ENCODE peak calls at places on chromosomes 7 and 10, in six cellular contexts. One of them, this sample, is unnamed.

GRCh38 chr7:110573862-110574528 is 516.9 kb upstream of the LRRN3 start:
- DNase-seq in keratinocyte: peak
- DNase-seq in WERI-Rb-1: no peak
- DNase-seq in gastrocnemius medialis: no peak
- DNase-seq in A549: peak
- DNase-seq in mammary epithelial cell: peak
- DNase-seq in this sample: peak

GRCh38 chr10:34254596-34254995 is 560.5 kb downstream of the PARD3 start:
- DNase-seq in keratinocyte: peak
- DNase-seq in WERI-Rb-1: no peak
- DNase-seq in gastrocnemius medialis: no peak
- DNase-seq in A549: peak
- DNase-seq in mammary epithelial cell: peak
- DNase-seq in this sample: peak

GRCh38 chr7:155412416-155413253 is 45.3 kb upstream of the EN2 start:
- DNase-seq in keratinocyte: no peak
- DNase-seq in WERI-Rb-1: peak
- DNase-seq in gastrocnemius medialis: no peak
- DNase-seq in A549: peak
- DNase-seq in mammary epithelial cell: peak
- DNase-seq in this sample: no peak

GRCh38 chr10:17669185-17669872 is 25.4 kb downstream of the STAM start:
- DNase-seq in keratinocyte: no peak
- DNase-seq in WERI-Rb-1: no peak
- DNase-seq in gastrocnemius medialis: no peak
- DNase-seq in A549: no peak
- DNase-seq in mammary epithelial cell: no peak
- DNase-seq in this sample: no peak

GRCh38 chr7:73621168-73622063 is 2.9 kb downstream of the MLXIPL start:
- DNase-seq in keratinocyte: no peak
- DNase-seq in WERI-Rb-1: no peak
- DNase-seq in gastrocnemius medialis: no peak
- DNase-seq in A549: no peak
- DNase-seq in mammary epithelial cell: no peak
- DNase-seq in this sample: no peak

GRCh38 chr10:84248794-84249193 is 3.9 kb downstream of the RGR start:
- DNase-seq in keratinocyte: no peak
- DNase-seq in WERI-Rb-1: no peak
- DNase-seq in gastrocnemius medialis: no peak
- DNase-seq in A549: no peak
- DNase-seq in mammary epithelial cell: no peak
- DNase-seq in this sample: no peak

GRCh38 chr7:92461027-92462003 is 14.0 kb downstream of the GATAD1 start:
- DNase-seq in keratinocyte: no peak
- DNase-seq in WERI-Rb-1: peak
- DNase-seq in gastrocnemius medialis: no peak
- DNase-seq in A549: peak
- DNase-seq in mammary epithelial cell: peak
- DNase-seq in this sample: no peak

GRCh38 chr10:122850705-122851640 is 5.3 kb upstream of the CUZD1 start:
- DNase-seq in keratinocyte: no peak
- DNase-seq in WERI-Rb-1: no peak
- DNase-seq in gastrocnemius medialis: no peak
- DNase-seq in A549: no peak
- DNase-seq in mammary epithelial cell: no peak
- DNase-seq in this sample: no peak

GRCh38 chr7:92621641-92622429 is 31.6 kb upstream of the FAM133B start:
- DNase-seq in keratinocyte: no peak
- DNase-seq in WERI-Rb-1: no peak
- DNase-seq in gastrocnemius medialis: no peak
- DNase-seq in A549: no peak
- DNase-seq in mammary epithelial cell: peak
- DNase-seq in this sample: peak

GRCh38 chr7:139566736-139567646 is 43.5 kb downstream of the CLEC2L start:
- DNase-seq in keratinocyte: no peak
- DNase-seq in WERI-Rb-1: no peak
- DNase-seq in gastrocnemius medialis: no peak
- DNase-seq in A549: no peak
- DNase-seq in mammary epithelial cell: no peak
- DNase-seq in this sample: no peak

GRCh38 chr7:47581442-47581820 is 480 bp downstream of the TNS3 start:
- DNase-seq in keratinocyte: no peak
- DNase-seq in WERI-Rb-1: no peak
- DNase-seq in gastrocnemius medialis: no peak
- DNase-seq in A549: no peak
- DNase-seq in mammary epithelial cell: no peak
- DNase-seq in this sample: no peak
- H3K27ac ChIP-seq in keratinocyte: no peak
- H3K27ac ChIP-seq in WERI-Rb-1: peak
- H3K27ac ChIP-seq in gastrocnemius medialis: peak
- H3K27ac ChIP-seq in A549: peak
- H3K27ac ChIP-seq in mammary epithelial cell: peak
- H3K27ac ChIP-seq in this sample: no peak

DNA sequence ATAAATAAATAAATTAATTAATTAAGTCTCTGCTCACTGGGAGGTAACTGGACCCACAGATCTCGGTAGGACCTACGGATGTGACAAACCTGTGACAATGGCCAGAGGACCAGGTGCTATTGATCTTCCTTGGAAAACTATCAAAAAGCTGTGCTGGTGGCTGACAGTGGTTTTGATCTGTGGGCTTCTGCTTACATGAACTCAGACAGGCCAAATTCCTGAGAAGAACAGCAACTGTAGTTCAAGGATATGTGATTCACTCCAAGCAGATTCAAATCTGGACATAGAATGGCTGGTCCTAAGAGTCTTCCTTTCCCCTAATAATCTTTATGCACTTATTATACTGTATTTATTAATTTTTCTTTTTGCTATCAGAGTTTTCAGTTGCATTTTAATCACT is 80.0 kb downstream of the ATXN7L1 start:
- DNase-seq in keratinocyte: no peak
- DNase-seq in WERI-Rb-1: no peak
- DNase-seq in gastrocnemius medialis: no peak
- DNase-seq in A549: no peak
- DNase-seq in mammary epithelial cell: no peak
- DNase-seq in this sample: no peak
- H3K27ac ChIP-seq in keratinocyte: no peak
- H3K27ac ChIP-seq in WERI-Rb-1: no peak
- H3K27ac ChIP-seq in gastrocnemius medialis: no peak
- H3K27ac ChIP-seq in A549: no peak
- H3K27ac ChIP-seq in mammary epithelial cell: no peak
- H3K27ac ChIP-seq in this sample: no peak

GRCh38 chr10:69836728-69837025 is 35.0 kb downstream of the COL13A1 start:
- DNase-seq in keratinocyte: no peak
- DNase-seq in WERI-Rb-1: no peak
- DNase-seq in gastrocnemius medialis: no peak
- DNase-seq in A549: no peak
- DNase-seq in mammary epithelial cell: no peak
- DNase-seq in this sample: no peak
- H3K27ac ChIP-seq in keratinocyte: no peak
- H3K27ac ChIP-seq in WERI-Rb-1: no peak
- H3K27ac ChIP-seq in gastrocnemius medialis: peak
- H3K27ac ChIP-seq in A549: no peak
- H3K27ac ChIP-seq in mammary epithelial cell: no peak
- H3K27ac ChIP-seq in this sample: no peak

DNA sequence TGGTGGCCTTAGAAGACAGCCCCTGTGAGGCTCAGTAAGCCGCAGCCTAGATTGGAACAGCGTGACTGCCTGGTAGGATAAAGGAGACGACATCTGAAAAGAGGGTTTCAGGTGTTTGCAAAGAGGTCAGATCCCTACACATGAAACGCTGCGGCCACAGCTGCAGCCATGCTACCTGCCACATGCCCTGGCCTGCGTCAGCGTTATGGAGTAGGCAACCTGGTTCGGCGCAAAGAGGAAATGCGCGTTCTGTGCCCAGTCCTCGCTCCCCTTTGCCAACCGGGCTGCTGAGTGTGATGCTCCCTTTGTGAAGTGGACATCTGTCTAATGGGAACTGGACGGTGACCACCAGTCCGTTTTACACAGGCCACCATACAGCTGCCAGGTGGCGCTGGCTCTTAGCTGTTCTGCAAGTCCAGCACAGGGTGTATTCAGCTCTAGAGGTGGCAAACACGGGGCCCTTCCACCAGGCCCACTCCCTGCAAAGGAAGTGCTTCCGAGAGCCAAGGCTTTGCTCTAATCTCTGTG is 160.3 kb downstream of the CELF2 start:
- DNase-seq in keratinocyte: no peak
- DNase-seq in WERI-Rb-1: peak
- DNase-seq in gastrocnemius medialis: no peak
- DNase-seq in A549: no peak
- DNase-seq in mammary epithelial cell: no peak
- DNase-seq in this sample: no peak
- H3K27ac ChIP-seq in keratinocyte: no peak
- H3K27ac ChIP-seq in WERI-Rb-1: peak
- H3K27ac ChIP-seq in gastrocnemius medialis: peak
- H3K27ac ChIP-seq in A549: no peak
- H3K27ac ChIP-seq in mammary epithelial cell: no peak
- H3K27ac ChIP-seq in this sample: no peak

DNA sequence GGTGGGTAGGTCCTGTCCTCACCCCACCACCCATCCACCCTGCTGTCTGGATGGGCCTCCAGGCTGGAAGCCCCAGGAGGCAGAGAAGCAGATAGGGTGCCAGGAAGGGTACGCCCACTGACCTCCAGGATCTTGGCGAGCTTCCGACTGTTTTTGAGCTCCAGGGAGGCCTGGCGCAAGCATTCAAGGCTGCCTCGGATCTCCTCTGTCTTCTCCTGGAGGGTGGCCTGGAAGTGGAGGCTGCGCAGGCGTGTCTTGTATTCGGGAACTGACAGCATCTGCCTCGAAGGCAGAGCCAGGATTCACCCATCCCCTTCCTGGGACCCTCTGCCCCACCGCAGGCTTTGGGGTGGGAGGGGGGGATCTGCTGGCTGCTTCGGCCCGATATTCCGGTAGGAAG is 48.4 kb downstream of the GRID2IP start:
- DNase-seq in keratinocyte: no peak
- DNase-seq in WERI-Rb-1: no peak
- DNase-seq in gastrocnemius medialis: no peak
- DNase-seq in A549: no peak
- DNase-seq in mammary epithelial cell: no peak
- DNase-seq in this sample: no peak
- H3K27ac ChIP-seq in keratinocyte: no peak
- H3K27ac ChIP-seq in WERI-Rb-1: no peak
- H3K27ac ChIP-seq in gastrocnemius medialis: no peak
- H3K27ac ChIP-seq in A549: no peak
- H3K27ac ChIP-seq in mammary epithelial cell: no peak
- H3K27ac ChIP-seq in this sample: no peak

GRCh38 chr7:41133700-41134099 is 569.2 kb downstream of the INHBA start:
- DNase-seq in keratinocyte: no peak
- DNase-seq in WERI-Rb-1: no peak
- DNase-seq in gastrocnemius medialis: no peak
- DNase-seq in A549: no peak
- DNase-seq in mammary epithelial cell: no peak
- DNase-seq in this sample: no peak

GRCh38 chr7:41136551-41136950 is 566.3 kb downstream of the INHBA start:
- DNase-seq in keratinocyte: no peak
- DNase-seq in WERI-Rb-1: no peak
- DNase-seq in gastrocnemius medialis: no peak
- DNase-seq in A549: no peak
- DNase-seq in mammary epithelial cell: no peak
- DNase-seq in this sample: no peak

GRCh38 chr7:41135511-41135910 is 567.4 kb downstream of the INHBA start:
- DNase-seq in keratinocyte: no peak
- DNase-seq in WERI-Rb-1: no peak
- DNase-seq in gastrocnemius medialis: no peak
- DNase-seq in A549: no peak
- DNase-seq in mammary epithelial cell: no peak
- DNase-seq in this sample: no peak

GRCh38 chr7:41134873-41135250 is 568.0 kb downstream of the INHBA start:
- DNase-seq in keratinocyte: no peak
- DNase-seq in WERI-Rb-1: no peak
- DNase-seq in gastrocnemius medialis: no peak
- DNase-seq in A549: no peak
- DNase-seq in mammary epithelial cell: no peak
- DNase-seq in this sample: no peak

GRCh38 chr7:41134242-41134872 is 568.5 kb downstream of the INHBA start:
- DNase-seq in keratinocyte: no peak
- DNase-seq in WERI-Rb-1: no peak
- DNase-seq in gastrocnemius medialis: no peak
- DNase-seq in A549: no peak
- DNase-seq in mammary epithelial cell: peak
- DNase-seq in this sample: no peak
- H3K27ac ChIP-seq in keratinocyte: peak
- H3K27ac ChIP-seq in WERI-Rb-1: no peak
- H3K27ac ChIP-seq in gastrocnemius medialis: no peak
- H3K27ac ChIP-seq in A549: no peak
- H3K27ac ChIP-seq in mammary epithelial cell: no peak
- H3K27ac ChIP-seq in this sample: peak

This sample was measured in epithelial cell of prostate.